ENCODE peak calls at places on chromosomes 12 and 14, in four cellular contexts. S is GM23338, D is sigmoid colon, O is mammary epithelial cell. R is an unnamed sample.
A peak's percentile ranks its signal among the peaks of the same experiment; 100 is the strongest.

GRCh38 chr14:53391631-53392030 is 238.5 kb upstream of the DDHD1 start:
- DNase-seq in S (no peak), D (no peak), O (peak; percentile 98), R (no peak)

GRCh38 chr14:99687284-99688209 is 3.4 kb downstream of the CYP46A1 start:
- DNase-seq in S (peak; percentile 82), O (no peak), D (peak; percentile 57), R (peak; percentile 38)

GRCh38 chr12:56695327-56696101 is 7.4 kb upstream of the PTGES3 start:
- DNase-seq in D (no peak), S (no peak), O (no peak), R (no peak)

GRCh38 chr14:23446291-23446851 is 10.9 kb upstream of the MYH7 start:
- DNase-seq in O (no peak), D (no peak), S (no peak), R (peak; percentile 59)

GRCh38 chr12:23757541-23757962 is 191.9 kb downstream of the SOX5 start:
- DNase-seq in O (no peak), D (no peak), S (peak; percentile 80), R (no peak)

GRCh38 chr12:107318804-107319535 is 225.6 kb upstream of the CRY1 start:
- DNase-seq in S (peak; percentile 60), O (peak; percentile 65), D (no peak), R (no peak)

GRCh38 chr14:55126932-55127490 is 2.0 kb upstream of the LGALS3 start:
- DNase-seq in D (no peak), S (no peak), O (no peak), R (peak; percentile 53)

GRCh38 chr14:101083564-101084435 is 180.3 kb upstream of the RTL1 start:
- DNase-seq in O (no peak), D (no peak), S (peak; percentile 81), R (peak; percentile 50)

GRCh38 chr14:60179296-60179924 is 14.2 kb upstream of the DHRS7 start:
- DNase-seq in S (no peak), D (no peak), O (peak; percentile 88), R (no peak)

GRCh38 chr12:3962661-3963483 is 89.7 kb upstream of the PARP11 start:
- DNase-seq in D (no peak), S (no peak), O (no peak), R (no peak)

GRCh38 chr12:27946396-27946795 is 26.1 kb downstream of the PTHLH start:
- DNase-seq in S (no peak), O (no peak), D (no peak), R (no peak)

GRCh38 chr14:53542692-53543091 is 389.6 kb upstream of the DDHD1 start:
- DNase-seq in D (no peak), S (no peak), O (peak; percentile 5), R (no peak)

GRCh38 chr14:36271939-36272907 is 48.2 kb downstream of the MBIP start:
- DNase-seq in D (no peak), O (peak; percentile 52), S (peak; percentile 56), R (no peak)

GRCh38 chr12:52331833-52332232 is 10.6 kb upstream of the KRT83 start:
- DNase-seq in O (no peak), S (no peak), D (peak; percentile 2), R (no peak)

GRCh38 chr12:8894378-8894777 is 19.9 kb upstream of the PHC1 start:
- DNase-seq in O (no peak), D (no peak), S (no peak), R (no peak)

GRCh38 chr12:54257332-54257731 is 22.6 kb downstream of the CBX5 start:
- DNase-seq in S (no peak), O (no peak), D (no peak), R (no peak)
- H3K36me3 ChIP-seq in S (peaks cover 17% of the 10 kb centered on the region), O (peaks cover 12% of the 10 kb centered on the region), D (no peaks in the 10 kb centered on the region), R (peaks cover 36% of the 10 kb centered on the region)

DNA sequence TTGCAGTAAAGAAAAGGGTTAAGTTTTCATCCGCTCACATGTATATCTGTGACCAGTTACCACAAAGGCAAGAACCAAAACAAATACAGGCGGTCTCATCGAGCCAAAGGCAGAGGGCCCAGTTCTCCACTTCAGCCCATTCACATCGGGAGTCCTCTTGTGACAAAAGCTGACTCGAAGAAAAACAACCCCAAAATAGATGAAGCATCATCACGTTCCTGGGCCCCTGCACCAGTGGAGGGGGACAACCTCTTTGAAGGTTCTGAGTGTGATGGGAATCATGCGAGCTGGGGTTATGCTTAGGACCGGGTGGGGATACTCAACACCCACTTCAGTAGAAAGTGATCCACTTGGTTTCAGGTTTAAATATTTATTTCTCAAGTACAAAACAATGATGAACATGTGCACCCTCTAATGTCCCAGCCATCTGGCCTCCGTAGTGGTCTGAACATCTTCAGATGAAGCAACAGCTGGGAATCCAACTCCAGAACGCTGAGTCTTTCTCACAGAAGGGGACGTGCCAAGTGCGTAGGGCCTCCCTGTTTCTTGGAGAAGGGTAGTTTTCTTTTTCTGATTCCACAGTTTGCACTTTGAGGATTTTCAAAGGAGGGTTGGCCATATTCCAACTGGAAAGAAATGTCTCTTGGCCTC is 8.4 kb downstream of the GSC start:
- DNase-seq in O (no peak), D (peak; percentile 89), S (no peak), R (no peak)
- H3K27me3 ChIP-seq in O (peaks cover 2% of the 10 kb centered on the region), D (peaks cover 5% of the 10 kb centered on the region), S (peaks cover 37% of the 10 kb centered on the region), R (no peaks in the 10 kb centered on the region)

GRCh38 chr12:50918584-50919316 is 33.6 kb upstream of the HIGD1C start:
- DNase-seq in S (no peak), D (no peak), O (no peak), R (no peak)
- H3K36me3 ChIP-seq in S (peaks cover 4% of the 10 kb centered on the region), D (no peaks in the 10 kb centered on the region), O (no peaks in the 10 kb centered on the region), R (no peaks in the 10 kb centered on the region)

GRCh38 chr12:95349291-95349690 is 124.7 kb upstream of the METAP2 start:
- DNase-seq in O (no peak), D (no peak), S (no peak), R (no peak)

DNA sequence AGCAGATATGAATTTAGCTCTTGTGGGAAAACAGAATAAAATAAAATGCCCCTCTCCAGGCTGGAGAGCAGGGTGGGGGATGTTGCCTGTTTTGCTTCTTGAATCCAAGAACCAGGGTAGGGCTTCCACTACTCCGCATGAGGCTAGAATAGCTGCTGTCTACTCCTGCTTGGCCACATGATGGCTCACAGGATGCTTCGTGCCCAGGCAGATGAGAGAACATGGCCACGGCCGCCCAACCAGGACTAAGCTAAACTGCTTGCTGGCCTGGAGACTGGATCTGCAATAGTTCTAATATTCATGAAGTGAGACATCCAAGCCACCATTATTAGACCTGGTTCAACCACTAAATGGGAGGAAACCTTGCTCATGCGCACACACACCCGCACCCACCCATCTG is 122.2 kb upstream of the METAP2 start:
- DNase-seq in D (no peak), S (peak; percentile 36), O (no peak), R (no peak)
- H3K27me3 ChIP-seq in D (no peaks in the 10 kb centered on the region), S (no peaks in the 10 kb centered on the region), O (no peaks in the 10 kb centered on the region), R (no peaks in the 10 kb centered on the region)

GRCh38 chr12:32742133-32742532 is 13.6 kb downstream of the YARS2 start:
- DNase-seq in O (no peak), S (no peak), D (no peak), R (no peak)
- H3K36me3 ChIP-seq in O (peaks cover 43% of the 10 kb centered on the region), S (peaks cover 31% of the 10 kb centered on the region), D (no peaks in the 10 kb centered on the region), R (peaks cover 67% of the 10 kb centered on the region)

DNA sequence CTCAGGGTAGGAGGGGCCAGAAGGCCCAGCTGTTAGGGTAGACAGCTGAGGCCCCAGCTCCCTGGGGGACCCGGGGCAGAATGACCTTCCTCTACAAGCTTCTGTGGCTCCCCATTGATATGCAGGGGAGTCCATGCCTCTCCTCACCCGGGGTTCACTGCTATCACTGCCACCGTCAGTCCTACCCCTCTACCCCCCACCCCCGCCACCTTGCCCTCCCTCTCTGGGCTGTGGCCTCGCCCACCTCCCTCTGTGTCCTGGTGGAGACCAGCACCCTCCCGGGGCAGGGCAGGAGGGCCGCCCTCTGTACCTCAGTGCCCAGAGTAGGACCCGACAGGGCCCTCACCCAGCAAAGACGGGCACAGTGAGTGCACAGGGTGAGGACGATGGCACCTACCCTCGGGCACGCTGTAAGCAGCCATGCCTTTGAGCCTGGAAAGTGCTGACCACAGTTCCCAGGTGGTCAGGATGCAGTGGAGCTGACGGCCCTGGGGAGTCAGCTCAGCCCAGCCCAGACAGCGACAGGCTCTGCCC is 88.4 kb upstream of the SFSWAP start:
- DNase-seq in O (no peak), S (no peak), D (no peak), R (no peak)
- H3K27me3 ChIP-seq in O (no peaks in the 10 kb centered on the region), S (no peaks in the 10 kb centered on the region), D (peaks cover 9% of the 10 kb centered on the region), R (no peaks in the 10 kb centered on the region)

DNA sequence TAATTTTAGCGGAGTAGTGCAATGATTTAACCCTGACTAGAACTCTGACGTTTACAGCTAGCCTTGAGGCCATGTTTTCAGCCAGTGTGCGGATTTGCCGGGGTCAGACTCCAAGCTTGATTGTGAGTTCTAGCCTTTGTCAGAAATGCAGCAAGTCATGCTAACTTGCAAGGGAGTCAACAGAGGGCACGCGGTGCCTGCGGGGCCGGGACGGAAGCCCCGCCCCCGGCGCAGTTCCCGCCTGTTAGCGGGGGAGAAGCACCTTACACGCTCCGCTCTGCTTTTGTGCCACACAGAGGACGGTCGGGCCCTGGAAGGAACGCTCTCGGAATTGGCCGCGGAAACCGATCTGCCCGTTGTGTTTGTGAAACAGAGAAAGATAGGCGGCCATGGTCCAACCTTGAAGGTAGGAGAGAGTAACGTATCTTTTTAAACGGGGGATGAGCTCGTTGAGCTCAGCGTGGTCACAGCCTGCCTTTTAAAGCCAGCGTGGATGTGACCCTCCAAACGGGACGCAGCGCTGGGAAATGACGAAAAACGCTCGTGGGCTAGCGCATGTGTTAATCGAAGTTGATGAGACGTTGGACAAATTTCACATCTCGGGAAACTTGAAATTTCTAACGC is 14.8 kb upstream of the EID3 start:
- DNase-seq in D (peak; percentile 93), S (peak; percentile 94), O (peak; percentile 90), R (peak; percentile 80)
- H3K36me3 ChIP-seq in D (peaks cover 11% of the 10 kb centered on the region), S (no peaks in the 10 kb centered on the region), O (peaks cover 17% of the 10 kb centered on the region), R (peaks cover 57% of the 10 kb centered on the region)

DNA sequence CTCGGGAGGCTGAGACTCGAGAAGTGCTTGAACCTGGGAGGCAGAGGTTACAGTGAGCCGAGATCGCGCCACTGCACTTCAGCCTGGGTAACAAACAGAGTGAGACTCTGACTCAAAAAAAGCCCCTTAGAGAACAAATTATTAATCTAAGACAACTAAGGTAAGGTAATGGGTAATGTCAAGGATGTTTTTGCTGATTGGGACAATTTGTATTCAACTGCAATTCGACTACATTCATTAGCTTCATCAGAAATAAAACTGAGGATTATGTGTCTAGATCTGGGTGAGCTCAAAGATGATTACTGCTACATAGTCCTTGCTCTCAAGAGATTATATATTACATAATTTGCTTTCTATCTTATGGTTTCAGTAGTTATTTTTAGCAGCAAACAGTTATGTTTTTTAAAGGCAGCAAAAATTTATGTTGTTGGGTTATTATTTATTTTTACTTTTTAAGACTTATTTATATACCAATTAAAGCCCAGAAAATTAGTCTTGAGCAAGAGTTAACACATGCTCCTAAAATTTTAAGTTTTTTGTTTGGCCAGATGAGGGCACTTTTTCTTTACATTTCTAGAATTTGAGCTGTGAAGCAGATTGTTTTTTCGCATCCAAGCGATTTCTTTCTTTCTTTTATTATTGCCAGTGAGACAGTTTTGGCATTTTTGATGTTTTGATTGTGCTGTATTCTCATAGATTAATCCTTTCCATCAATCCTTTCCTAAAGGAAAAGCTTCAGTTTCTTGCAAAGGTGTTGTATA is 52.3 kb downstream of the PLEKHA5 start:
- DNase-seq in S (no peak), D (no peak), O (no peak), R (no peak)
- H3K27me3 ChIP-seq in S (no peaks in the 10 kb centered on the region), D (no peaks in the 10 kb centered on the region), O (no peaks in the 10 kb centered on the region), R (no peaks in the 10 kb centered on the region)

R was measured in right atrium auricular region.